ENCODE peak calls at places on chromosomes 6 and 20, in eight cellular contexts. One of them, this sample, is unnamed.

GRCh38 chr20:57432874-57433491 is 41.8 kb downstream of the RBM38 start:
- DNase-seq in endodermal cell: no peak
- DNase-seq in sigmoid colon: peak; percentile 85
- DNase-seq in ovary: peak; percentile 48
- DNase-seq in heart left ventricle: peak; percentile 70
- DNase-seq in esophagus squamous epithelium: peak; percentile 30
- DNase-seq in IMR-90: no peak
- DNase-seq in naive thymus-derived CD4-positive, alpha-beta T cell: peak; percentile 81
- DNase-seq in this sample: no peak

GRCh38 chr6:78513856-78514255 is 353.5 kb upstream of the IRAK1BP1 start:
- DNase-seq in IMR-90: no peak
- DNase-seq in naive thymus-derived CD4-positive, alpha-beta T cell: no peak
- DNase-seq in esophagus squamous epithelium: no peak
- DNase-seq in endodermal cell: peak; percentile 58
- DNase-seq in heart left ventricle: no peak
- DNase-seq in ovary: no peak
- DNase-seq in sigmoid colon: no peak
- DNase-seq in this sample: no peak

GRCh38 chr6:16136086-16136485 is 7.2 kb downstream of the MYLIP start:
- DNase-seq in sigmoid colon: no peak
- DNase-seq in esophagus squamous epithelium: no peak
- DNase-seq in endodermal cell: no peak
- DNase-seq in heart left ventricle: no peak
- DNase-seq in IMR-90: no peak
- DNase-seq in naive thymus-derived CD4-positive, alpha-beta T cell: peak; percentile 42
- DNase-seq in ovary: no peak
- DNase-seq in this sample: no peak

GRCh38 chr20:39108746-39109145 is 146.6 kb downstream of the DHX35 start:
- DNase-seq in naive thymus-derived CD4-positive, alpha-beta T cell: no peak
- DNase-seq in ovary: no peak
- DNase-seq in esophagus squamous epithelium: no peak
- DNase-seq in endodermal cell: no peak
- DNase-seq in sigmoid colon: no peak
- DNase-seq in heart left ventricle: no peak
- DNase-seq in IMR-90: peak; percentile 27
- DNase-seq in this sample: peak; percentile 32

GRCh38 chr20:57880155-57880648 is 170.4 kb upstream of the PMEPA1 start:
- DNase-seq in naive thymus-derived CD4-positive, alpha-beta T cell: no peak
- DNase-seq in IMR-90: no peak
- DNase-seq in sigmoid colon: peak; percentile 71
- DNase-seq in esophagus squamous epithelium: no peak
- DNase-seq in endodermal cell: no peak
- DNase-seq in ovary: peak; percentile 19
- DNase-seq in heart left ventricle: peak; percentile 51
- DNase-seq in this sample: no peak

GRCh38 chr6:169617562-169617961 is 84.3 kb downstream of the WDR27 start:
- DNase-seq in ovary: no peak
- DNase-seq in sigmoid colon: no peak
- DNase-seq in heart left ventricle: no peak
- DNase-seq in IMR-90: no peak
- DNase-seq in endodermal cell: no peak
- DNase-seq in esophagus squamous epithelium: no peak
- DNase-seq in naive thymus-derived CD4-positive, alpha-beta T cell: no peak
- DNase-seq in this sample: no peak

GRCh38 chr6:81487489-81487888 is 265.0 kb downstream of the TENT5A start:
- DNase-seq in sigmoid colon: peak; percentile 63
- DNase-seq in IMR-90: peak; percentile 62
- DNase-seq in endodermal cell: peak; percentile 43
- DNase-seq in naive thymus-derived CD4-positive, alpha-beta T cell: no peak
- DNase-seq in heart left ventricle: peak; percentile 49
- DNase-seq in ovary: peak; percentile 36
- DNase-seq in esophagus squamous epithelium: no peak
- DNase-seq in this sample: peak; percentile 3

GRCh38 chr20:36920334-36920730 is 31.2 kb downstream of the SAMHD1 start:
- DNase-seq in IMR-90: no peak
- DNase-seq in heart left ventricle: no peak
- DNase-seq in esophagus squamous epithelium: no peak
- DNase-seq in naive thymus-derived CD4-positive, alpha-beta T cell: no peak
- DNase-seq in ovary: no peak
- DNase-seq in sigmoid colon: no peak
- DNase-seq in endodermal cell: no peak
- DNase-seq in this sample: no peak

GRCh38 chr6:36933102-36933501 is 21.4 kb upstream of the PI16 start:
- DNase-seq in naive thymus-derived CD4-positive, alpha-beta T cell: no peak
- DNase-seq in endodermal cell: no peak
- DNase-seq in esophagus squamous epithelium: no peak
- DNase-seq in ovary: no peak
- DNase-seq in IMR-90: peak; percentile 72
- DNase-seq in heart left ventricle: no peak
- DNase-seq in sigmoid colon: no peak
- DNase-seq in this sample: no peak

GRCh38 chr20:53052380-53052779 is 80.2 kb downstream of the TSHZ2 start:
- DNase-seq in endodermal cell: no peak
- DNase-seq in sigmoid colon: no peak
- DNase-seq in naive thymus-derived CD4-positive, alpha-beta T cell: no peak
- DNase-seq in esophagus squamous epithelium: no peak
- DNase-seq in heart left ventricle: no peak
- DNase-seq in ovary: no peak
- DNase-seq in IMR-90: no peak
- DNase-seq in this sample: no peak

GRCh38 chr20:59255256-59255655 is 45.2 kb upstream of the EDN3 start:
- DNase-seq in esophagus squamous epithelium: no peak
- DNase-seq in endodermal cell: no peak
- DNase-seq in sigmoid colon: no peak
- DNase-seq in IMR-90: no peak
- DNase-seq in ovary: no peak
- DNase-seq in naive thymus-derived CD4-positive, alpha-beta T cell: no peak
- DNase-seq in heart left ventricle: no peak
- DNase-seq in this sample: no peak
- H3K27me3 ChIP-seq in esophagus squamous epithelium: no peaks in the 10 kb centered on the region
- H3K27me3 ChIP-seq in endodermal cell: peaks cover 17% of the 10 kb centered on the region
- H3K27me3 ChIP-seq in sigmoid colon: no peaks in the 10 kb centered on the region
- H3K27me3 ChIP-seq in IMR-90: no peaks in the 10 kb centered on the region
- H3K27me3 ChIP-seq in ovary: no peaks in the 10 kb centered on the region
- H3K27me3 ChIP-seq in naive thymus-derived CD4-positive, alpha-beta T cell: no peaks in the 10 kb centered on the region
- H3K27me3 ChIP-seq in heart left ventricle: peaks cover 47% of the 10 kb centered on the region
- H3K27me3 ChIP-seq in this sample: peaks cover 34% of the 10 kb centered on the region

GRCh38 chr6:38794682-38795081 is 79.6 kb downstream of the DNAH8 start:
- DNase-seq in endodermal cell: no peak
- DNase-seq in ovary: no peak
- DNase-seq in IMR-90: no peak
- DNase-seq in naive thymus-derived CD4-positive, alpha-beta T cell: no peak
- DNase-seq in esophagus squamous epithelium: no peak
- DNase-seq in heart left ventricle: no peak
- DNase-seq in sigmoid colon: no peak
- DNase-seq in this sample: no peak
- H3K4me3 ChIP-seq in endodermal cell: no peak overlapping the region
- H3K4me3 ChIP-seq in ovary: no peak overlapping the region
- H3K4me3 ChIP-seq in IMR-90: no peak overlapping the region
- H3K4me3 ChIP-seq in naive thymus-derived CD4-positive, alpha-beta T cell: no peak overlapping the region
- H3K4me3 ChIP-seq in esophagus squamous epithelium: no peak overlapping the region
- H3K4me3 ChIP-seq in heart left ventricle: no peak overlapping the region
- H3K4me3 ChIP-seq in sigmoid colon: no peak overlapping the region
- H3K4me3 ChIP-seq in this sample: no peak overlapping the region

GRCh38 chr6:19838442-19839236 is 1.5 kb downstream of the ID4 start:
- DNase-seq in IMR-90: peak; percentile 11
- DNase-seq in naive thymus-derived CD4-positive, alpha-beta T cell: no peak
- DNase-seq in endodermal cell: peak; percentile 92
- DNase-seq in heart left ventricle: peak; percentile 36
- DNase-seq in esophagus squamous epithelium: no peak
- DNase-seq in ovary: no peak
- DNase-seq in sigmoid colon: peak; percentile 67
- DNase-seq in this sample: peak; percentile 23

GRCh38 chr6:19839788-19840187 is 2.6 kb downstream of the ID4 start:
- DNase-seq in ovary: no peak
- DNase-seq in naive thymus-derived CD4-positive, alpha-beta T cell: no peak
- DNase-seq in endodermal cell: no peak
- DNase-seq in heart left ventricle: no peak
- DNase-seq in esophagus squamous epithelium: no peak
- DNase-seq in sigmoid colon: no peak
- DNase-seq in IMR-90: no peak
- DNase-seq in this sample: no peak

GRCh38 chr6:19839237-19839546 is 2.0 kb downstream of the ID4 start:
- DNase-seq in heart left ventricle: no peak
- DNase-seq in IMR-90: peak; percentile 7
- DNase-seq in esophagus squamous epithelium: no peak
- DNase-seq in naive thymus-derived CD4-positive, alpha-beta T cell: no peak
- DNase-seq in ovary: no peak
- DNase-seq in sigmoid colon: no peak
- DNase-seq in endodermal cell: no peak
- DNase-seq in this sample: no peak

GRCh38 chr6:19841181-19841580 is 4.0 kb downstream of the ID4 start:
- DNase-seq in endodermal cell: no peak
- DNase-seq in IMR-90: no peak
- DNase-seq in heart left ventricle: no peak
- DNase-seq in naive thymus-derived CD4-positive, alpha-beta T cell: no peak
- DNase-seq in ovary: no peak
- DNase-seq in esophagus squamous epithelium: no peak
- DNase-seq in sigmoid colon: no peak
- DNase-seq in this sample: no peak

GRCh38 chr6:19842030-19842429 is 4.9 kb downstream of the ID4 start:
- DNase-seq in heart left ventricle: no peak
- DNase-seq in ovary: no peak
- DNase-seq in endodermal cell: no peak
- DNase-seq in naive thymus-derived CD4-positive, alpha-beta T cell: no peak
- DNase-seq in esophagus squamous epithelium: no peak
- DNase-seq in IMR-90: no peak
- DNase-seq in sigmoid colon: no peak
- DNase-seq in this sample: no peak
- H3K27me3 ChIP-seq in heart left ventricle: peaks cover 18% of the 10 kb centered on the region
- H3K27me3 ChIP-seq in ovary: no peaks in the 10 kb centered on the region
- H3K27me3 ChIP-seq in endodermal cell: no peaks in the 10 kb centered on the region
- H3K27me3 ChIP-seq in naive thymus-derived CD4-positive, alpha-beta T cell: no peaks in the 10 kb centered on the region
- H3K27me3 ChIP-seq in esophagus squamous epithelium: no peaks in the 10 kb centered on the region
- H3K27me3 ChIP-seq in IMR-90: no peaks in the 10 kb centered on the region
- H3K27me3 ChIP-seq in sigmoid colon: no peaks in the 10 kb centered on the region
- H3K27me3 ChIP-seq in this sample: no peaks in the 10 kb centered on the region

DNA sequence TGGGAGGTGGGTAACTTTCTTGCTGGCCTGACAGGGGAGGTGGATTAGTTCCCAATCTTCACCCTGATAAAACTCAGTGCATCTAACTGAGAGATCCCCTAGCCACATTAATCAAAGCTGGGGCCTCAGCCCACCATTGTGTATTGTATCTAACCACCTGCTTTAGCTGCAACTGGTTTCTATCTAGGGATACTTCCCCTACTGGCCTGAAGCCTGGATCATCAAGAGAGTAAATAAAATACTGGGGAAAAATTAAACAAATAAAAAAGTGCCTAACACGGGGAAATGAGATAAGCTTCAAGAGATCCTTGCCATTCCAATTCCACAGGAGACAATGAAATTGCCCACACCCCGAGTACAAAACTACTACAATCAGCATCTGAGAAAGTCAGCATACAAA is 149.4 kb downstream of the INSM1 start:
- DNase-seq in esophagus squamous epithelium: no peak
- DNase-seq in sigmoid colon: no peak
- DNase-seq in naive thymus-derived CD4-positive, alpha-beta T cell: no peak
- DNase-seq in endodermal cell: no peak
- DNase-seq in IMR-90: no peak
- DNase-seq in heart left ventricle: no peak
- DNase-seq in ovary: no peak
- DNase-seq in this sample: no peak
- H3K4me3 ChIP-seq in esophagus squamous epithelium: no peak overlapping the region
- H3K4me3 ChIP-seq in sigmoid colon: no peak overlapping the region
- H3K4me3 ChIP-seq in naive thymus-derived CD4-positive, alpha-beta T cell: no peak overlapping the region
- H3K4me3 ChIP-seq in endodermal cell: no peak overlapping the region
- H3K4me3 ChIP-seq in IMR-90: no peak overlapping the region
- H3K4me3 ChIP-seq in heart left ventricle: no peak overlapping the region
- H3K4me3 ChIP-seq in ovary: no peak overlapping the region
- H3K4me3 ChIP-seq in this sample: no peak overlapping the region

GRCh38 chr20:21528870-21529269 is 15.0 kb upstream of the NKX2-2 start:
- DNase-seq in ovary: no peak
- DNase-seq in endodermal cell: no peak
- DNase-seq in naive thymus-derived CD4-positive, alpha-beta T cell: no peak
- DNase-seq in esophagus squamous epithelium: no peak
- DNase-seq in IMR-90: no peak
- DNase-seq in heart left ventricle: no peak
- DNase-seq in sigmoid colon: no peak
- DNase-seq in this sample: no peak

GRCh38 chr20:21529863-21530262 is 16.0 kb upstream of the NKX2-2 start:
- DNase-seq in naive thymus-derived CD4-positive, alpha-beta T cell: no peak
- DNase-seq in endodermal cell: no peak
- DNase-seq in sigmoid colon: no peak
- DNase-seq in esophagus squamous epithelium: no peak
- DNase-seq in heart left ventricle: no peak
- DNase-seq in IMR-90: no peak
- DNase-seq in ovary: no peak
- DNase-seq in this sample: no peak

GRCh38 chr20:21523895-21524294 is 10.0 kb upstream of the NKX2-2 start:
- DNase-seq in heart left ventricle: no peak
- DNase-seq in ovary: no peak
- DNase-seq in sigmoid colon: no peak
- DNase-seq in esophagus squamous epithelium: no peak
- DNase-seq in IMR-90: no peak
- DNase-seq in naive thymus-derived CD4-positive, alpha-beta T cell: no peak
- DNase-seq in endodermal cell: no peak
- DNase-seq in this sample: no peak

GRCh38 chr20:21527908-21528307 is 14.0 kb upstream of the NKX2-2 start:
- DNase-seq in IMR-90: no peak
- DNase-seq in esophagus squamous epithelium: no peak
- DNase-seq in sigmoid colon: no peak
- DNase-seq in naive thymus-derived CD4-positive, alpha-beta T cell: no peak
- DNase-seq in endodermal cell: no peak
- DNase-seq in ovary: no peak
- DNase-seq in heart left ventricle: no peak
- DNase-seq in this sample: no peak

GRCh38 chr20:21526776-21527175 is 12.9 kb upstream of the NKX2-2 start:
- DNase-seq in IMR-90: no peak
- DNase-seq in ovary: no peak
- DNase-seq in esophagus squamous epithelium: no peak
- DNase-seq in heart left ventricle: no peak
- DNase-seq in sigmoid colon: no peak
- DNase-seq in naive thymus-derived CD4-positive, alpha-beta T cell: no peak
- DNase-seq in endodermal cell: no peak
- DNase-seq in this sample: no peak
- H3K27me3 ChIP-seq in IMR-90: peaks cover 33% of the 10 kb centered on the region
- H3K27me3 ChIP-seq in ovary: no peaks in the 10 kb centered on the region
- H3K27me3 ChIP-seq in esophagus squamous epithelium: peaks cover 12% of the 10 kb centered on the region
- H3K27me3 ChIP-seq in heart left ventricle: peaks cover 63% of the 10 kb centered on the region
- H3K27me3 ChIP-seq in sigmoid colon: peaks cover 25% of the 10 kb centered on the region
- H3K27me3 ChIP-seq in naive thymus-derived CD4-positive, alpha-beta T cell: no peaks in the 10 kb centered on the region
- H3K27me3 ChIP-seq in endodermal cell: peaks cover 75% of the 10 kb centered on the region
- H3K27me3 ChIP-seq in this sample: peaks cover 11% of the 10 kb centered on the region

This sample was measured in MG63.